ENCODE peak calls at places on chromosome 13, in seven cellular contexts. One of them, this sample, is unnamed. For H3K9me3, the result is how much of the 10 kb centered on the place peaks cover.

GRCh38 chr13:43304945-43305344 is 281.6 kb downstream of the DNAJC15 start:
- DNase-seq in body of pancreas: no peak
- DNase-seq in endothelial cell of umbilical vein: no peak
- DNase-seq in heart right ventricle: no peak
- DNase-seq in spleen: no peak
- DNase-seq in left ventricle myocardium inferior: no peak
- DNase-seq in adrenal gland: no peak
- DNase-seq in this sample: no peak

GRCh38 chr13:99329477-99329876 is 22.3 kb upstream of the GPR183 start:
- DNase-seq in body of pancreas: peak
- DNase-seq in heart right ventricle: no peak
- DNase-seq in endothelial cell of umbilical vein: no peak
- DNase-seq in left ventricle myocardium inferior: no peak
- DNase-seq in adrenal gland: no peak
- DNase-seq in spleen: no peak
- DNase-seq in this sample: no peak

GRCh38 chr13:66139701-66140100 is 1090.4 kb downstream of the PCDH9 start:
- DNase-seq in adrenal gland: no peak
- DNase-seq in endothelial cell of umbilical vein: no peak
- DNase-seq in left ventricle myocardium inferior: no peak
- DNase-seq in body of pancreas: no peak
- DNase-seq in spleen: no peak
- DNase-seq in heart right ventricle: no peak
- DNase-seq in this sample: no peak

GRCh38 chr13:80921971-80922370 is 581.0 kb upstream of the SPRY2 start:
- DNase-seq in spleen: no peak
- DNase-seq in left ventricle myocardium inferior: no peak
- DNase-seq in heart right ventricle: no peak
- DNase-seq in adrenal gland: no peak
- DNase-seq in body of pancreas: no peak
- DNase-seq in endothelial cell of umbilical vein: no peak
- DNase-seq in this sample: no peak

GRCh38 chr13:98144501-98145350 is 1.8 kb downstream of the FARP1 start:
- DNase-seq in spleen: no peak
- DNase-seq in endothelial cell of umbilical vein: peak
- DNase-seq in adrenal gland: peak
- DNase-seq in heart right ventricle: no peak
- DNase-seq in body of pancreas: peak
- DNase-seq in left ventricle myocardium inferior: no peak
- DNase-seq in this sample: peak

GRCh38 chr13:73465629-73465974 is 406.8 kb downstream of the KLF5 start:
- DNase-seq in endothelial cell of umbilical vein: no peak
- DNase-seq in heart right ventricle: no peak
- DNase-seq in adrenal gland: no peak
- DNase-seq in body of pancreas: no peak
- DNase-seq in spleen: no peak
- DNase-seq in left ventricle myocardium inferior: no peak
- DNase-seq in this sample: no peak

GRCh38 chr13:99378985-99379734 is 72.0 kb upstream of the GPR183 start:
- DNase-seq in left ventricle myocardium inferior: no peak
- DNase-seq in heart right ventricle: no peak
- DNase-seq in spleen: no peak
- DNase-seq in endothelial cell of umbilical vein: no peak
- DNase-seq in adrenal gland: no peak
- DNase-seq in body of pancreas: no peak
- DNase-seq in this sample: no peak

GRCh38 chr13:109700176-109700575 is 86.2 kb downstream of the IRS2 start:
- DNase-seq in endothelial cell of umbilical vein: peak
- DNase-seq in spleen: no peak
- DNase-seq in adrenal gland: peak
- DNase-seq in left ventricle myocardium inferior: peak
- DNase-seq in body of pancreas: peak
- DNase-seq in heart right ventricle: peak
- DNase-seq in this sample: peak

GRCh38 chr13:20699715-20700114 is 3.8 kb upstream of the IL17D start:
- DNase-seq in body of pancreas: no peak
- DNase-seq in spleen: no peak
- DNase-seq in heart right ventricle: no peak
- DNase-seq in endothelial cell of umbilical vein: no peak
- DNase-seq in adrenal gland: no peak
- DNase-seq in left ventricle myocardium inferior: no peak
- DNase-seq in this sample: no peak

GRCh38 chr13:59834801-59835200 is 328.9 kb downstream of the DIAPH3 start:
- DNase-seq in adrenal gland: no peak
- DNase-seq in body of pancreas: no peak
- DNase-seq in left ventricle myocardium inferior: no peak
- DNase-seq in spleen: no peak
- DNase-seq in heart right ventricle: no peak
- DNase-seq in endothelial cell of umbilical vein: no peak
- DNase-seq in this sample: no peak

GRCh38 chr13:25204843-25205242 is 32.8 kb upstream of the AMER2 start:
- DNase-seq in endothelial cell of umbilical vein: no peak
- DNase-seq in heart right ventricle: no peak
- DNase-seq in adrenal gland: no peak
- DNase-seq in left ventricle myocardium inferior: no peak
- DNase-seq in body of pancreas: no peak
- DNase-seq in spleen: no peak
- DNase-seq in this sample: no peak

GRCh38 chr13:101730420-101731000 is 278.0 kb downstream of the ITGBL1 start:
- DNase-seq in left ventricle myocardium inferior: no peak
- DNase-seq in spleen: no peak
- DNase-seq in body of pancreas: peak
- DNase-seq in adrenal gland: no peak
- DNase-seq in heart right ventricle: no peak
- DNase-seq in endothelial cell of umbilical vein: no peak
- DNase-seq in this sample: no peak

GRCh38 chr13:94313321-94313720 is 166.2 kb downstream of the DCT start:
- DNase-seq in adrenal gland: no peak
- DNase-seq in body of pancreas: no peak
- DNase-seq in endothelial cell of umbilical vein: no peak
- DNase-seq in spleen: no peak
- DNase-seq in left ventricle myocardium inferior: no peak
- DNase-seq in heart right ventricle: no peak
- DNase-seq in this sample: no peak

GRCh38 chr13:91722267-91722884 is 324.0 kb downstream of the GPC5 start:
- DNase-seq in body of pancreas: no peak
- DNase-seq in spleen: no peak
- DNase-seq in left ventricle myocardium inferior: no peak
- DNase-seq in adrenal gland: no peak
- DNase-seq in endothelial cell of umbilical vein: peak
- DNase-seq in heart right ventricle: no peak
- DNase-seq in this sample: peak

GRCh38 chr13:59452189-59452588 is 711.5 kb downstream of the DIAPH3 start:
- DNase-seq in endothelial cell of umbilical vein: no peak
- DNase-seq in left ventricle myocardium inferior: no peak
- DNase-seq in spleen: no peak
- DNase-seq in body of pancreas: no peak
- DNase-seq in heart right ventricle: no peak
- DNase-seq in adrenal gland: no peak
- DNase-seq in this sample: peak

GRCh38 chr13:39516140-39516539 is 86.9 kb downstream of the LHFPL6 start:
- DNase-seq in left ventricle myocardium inferior: no peak
- DNase-seq in heart right ventricle: peak
- DNase-seq in body of pancreas: no peak
- DNase-seq in endothelial cell of umbilical vein: no peak
- DNase-seq in adrenal gland: no peak
- DNase-seq in spleen: no peak
- DNase-seq in this sample: no peak

GRCh38 chr13:108944760-108945159 is 315.3 kb downstream of the MYO16 start:
- DNase-seq in adrenal gland: no peak
- DNase-seq in endothelial cell of umbilical vein: no peak
- DNase-seq in heart right ventricle: no peak
- DNase-seq in body of pancreas: no peak
- DNase-seq in spleen: no peak
- DNase-seq in left ventricle myocardium inferior: no peak
- DNase-seq in this sample: no peak

GRCh38 chr13:72643339-72643989 is 84.0 kb downstream of the MZT1 start:
- DNase-seq in adrenal gland: peak
- DNase-seq in heart right ventricle: peak
- DNase-seq in left ventricle myocardium inferior: peak
- DNase-seq in body of pancreas: peak
- DNase-seq in endothelial cell of umbilical vein: peak
- DNase-seq in spleen: no peak
- DNase-seq in this sample: peak

GRCh38 chr13:34900288-34900739 is 41.8 kb upstream of the NBEA start:
- DNase-seq in adrenal gland: no peak
- DNase-seq in left ventricle myocardium inferior: no peak
- DNase-seq in body of pancreas: no peak
- DNase-seq in endothelial cell of umbilical vein: no peak
- DNase-seq in spleen: no peak
- DNase-seq in heart right ventricle: no peak
- DNase-seq in this sample: no peak

GRCh38 chr13:34897220-34897619 is 44.9 kb upstream of the NBEA start:
- DNase-seq in left ventricle myocardium inferior: no peak
- DNase-seq in adrenal gland: no peak
- DNase-seq in body of pancreas: no peak
- DNase-seq in spleen: no peak
- DNase-seq in heart right ventricle: no peak
- DNase-seq in endothelial cell of umbilical vein: no peak
- DNase-seq in this sample: no peak

GRCh38 chr13:34899888-34900287 is 42.2 kb upstream of the NBEA start:
- DNase-seq in left ventricle myocardium inferior: no peak
- DNase-seq in heart right ventricle: no peak
- DNase-seq in adrenal gland: no peak
- DNase-seq in endothelial cell of umbilical vein: no peak
- DNase-seq in body of pancreas: no peak
- DNase-seq in spleen: no peak
- DNase-seq in this sample: no peak

GRCh38 chr13:34894756-34895155 is 47.3 kb upstream of the NBEA start:
- DNase-seq in adrenal gland: no peak
- DNase-seq in left ventricle myocardium inferior: no peak
- DNase-seq in spleen: no peak
- DNase-seq in body of pancreas: no peak
- DNase-seq in endothelial cell of umbilical vein: no peak
- DNase-seq in heart right ventricle: no peak
- DNase-seq in this sample: no peak
- H3K9me3 ChIP-seq in adrenal gland: under half
- H3K9me3 ChIP-seq in left ventricle myocardium inferior: under half
- H3K9me3 ChIP-seq in spleen: under half
- H3K9me3 ChIP-seq in body of pancreas: under half
- H3K9me3 ChIP-seq in endothelial cell of umbilical vein: under half
- H3K9me3 ChIP-seq in heart right ventricle: under half
- H3K9me3 ChIP-seq in this sample: under half

GRCh38 chr13:45385912-45386311 is 32.3 kb downstream of the SLC25A30 start:
- DNase-seq in left ventricle myocardium inferior: no peak
- DNase-seq in endothelial cell of umbilical vein: no peak
- DNase-seq in spleen: no peak
- DNase-seq in heart right ventricle: no peak
- DNase-seq in adrenal gland: peak
- DNase-seq in body of pancreas: no peak
- DNase-seq in this sample: no peak
- H3K4me3 ChIP-seq in left ventricle myocardium inferior: no peak
- H3K4me3 ChIP-seq in endothelial cell of umbilical vein: no peak
- H3K4me3 ChIP-seq in spleen: no peak
- H3K4me3 ChIP-seq in heart right ventricle: no peak
- H3K4me3 ChIP-seq in adrenal gland: no peak
- H3K4me3 ChIP-seq in body of pancreas: no peak
- H3K4me3 ChIP-seq in this sample: no peak

GRCh38 chr13:111908981-111909380 is 158.0 kb upstream of the SOX1 start:
- DNase-seq in adrenal gland: no peak
- DNase-seq in left ventricle myocardium inferior: no peak
- DNase-seq in heart right ventricle: no peak
- DNase-seq in spleen: peak
- DNase-seq in endothelial cell of umbilical vein: no peak
- DNase-seq in body of pancreas: no peak
- DNase-seq in this sample: no peak
- H3K9me3 ChIP-seq in adrenal gland: under half
- H3K9me3 ChIP-seq in left ventricle myocardium inferior: under half
- H3K9me3 ChIP-seq in heart right ventricle: under half
- H3K9me3 ChIP-seq in spleen: under half
- H3K9me3 ChIP-seq in endothelial cell of umbilical vein: under half
- H3K9me3 ChIP-seq in body of pancreas: under half
- H3K9me3 ChIP-seq in this sample: under half

GRCh38 chr13:67227131-67227983 is 2.8 kb downstream of the PCDH9 start:
- DNase-seq in left ventricle myocardium inferior: no peak
- DNase-seq in body of pancreas: no peak
- DNase-seq in adrenal gland: no peak
- DNase-seq in spleen: no peak
- DNase-seq in endothelial cell of umbilical vein: no peak
- DNase-seq in heart right ventricle: no peak
- DNase-seq in this sample: no peak
- H3K4me3 ChIP-seq in left ventricle myocardium inferior: peak
- H3K4me3 ChIP-seq in body of pancreas: no peak
- H3K4me3 ChIP-seq in adrenal gland: no peak
- H3K4me3 ChIP-seq in spleen: no peak
- H3K4me3 ChIP-seq in endothelial cell of umbilical vein: no peak
- H3K4me3 ChIP-seq in heart right ventricle: peak
- H3K4me3 ChIP-seq in this sample: no peak

GRCh38 chr13:113415825-113416224 is 37.5 kb downstream of the ADPRHL1 start:
- DNase-seq in spleen: no peak
- DNase-seq in body of pancreas: no peak
- DNase-seq in heart right ventricle: no peak
- DNase-seq in adrenal gland: no peak
- DNase-seq in left ventricle myocardium inferior: no peak
- DNase-seq in endothelial cell of umbilical vein: no peak
- DNase-seq in this sample: no peak

GRCh38 chr13:113413898-113414282 is 39.4 kb downstream of the ADPRHL1 start:
- DNase-seq in left ventricle myocardium inferior: peak
- DNase-seq in endothelial cell of umbilical vein: no peak
- DNase-seq in body of pancreas: no peak
- DNase-seq in spleen: no peak
- DNase-seq in adrenal gland: no peak
- DNase-seq in heart right ventricle: no peak
- DNase-seq in this sample: no peak

GRCh38 chr13:113415032-113415431 is 38.3 kb downstream of the ADPRHL1 start:
- DNase-seq in heart right ventricle: no peak
- DNase-seq in left ventricle myocardium inferior: no peak
- DNase-seq in spleen: no peak
- DNase-seq in adrenal gland: no peak
- DNase-seq in endothelial cell of umbilical vein: no peak
- DNase-seq in body of pancreas: no peak
- DNase-seq in this sample: no peak

GRCh38 chr13:113413178-113413897 is 40.0 kb downstream of the ADPRHL1 start:
- DNase-seq in spleen: no peak
- DNase-seq in left ventricle myocardium inferior: no peak
- DNase-seq in endothelial cell of umbilical vein: no peak
- DNase-seq in adrenal gland: no peak
- DNase-seq in body of pancreas: no peak
- DNase-seq in heart right ventricle: no peak
- DNase-seq in this sample: no peak

GRCh38 chr13:113414335-113414734 is 39.0 kb downstream of the ADPRHL1 start:
- DNase-seq in spleen: no peak
- DNase-seq in body of pancreas: no peak
- DNase-seq in heart right ventricle: no peak
- DNase-seq in left ventricle myocardium inferior: no peak
- DNase-seq in endothelial cell of umbilical vein: no peak
- DNase-seq in adrenal gland: no peak
- DNase-seq in this sample: no peak
- H3K9me3 ChIP-seq in spleen: under half
- H3K9me3 ChIP-seq in body of pancreas: under half
- H3K9me3 ChIP-seq in heart right ventricle: under half
- H3K9me3 ChIP-seq in left ventricle myocardium inferior: under half
- H3K9me3 ChIP-seq in endothelial cell of umbilical vein: under half
- H3K9me3 ChIP-seq in adrenal gland: under half
- H3K9me3 ChIP-seq in this sample: under half

This sample was measured in SJCRH30.